ENCODE peak calls at places on chromosomes 16 and 17, in six cellular contexts. O is ascending aorta; G is stimulated activated CD8-positive, alpha-beta memory T cell treated with anti-CD3 and anti-CD28 coated beads, Interleukin-7, amount 100 ng/mL, for 1 hour; F is activated naive CD8-positive, alpha-beta T cell treated with anti-CD3 and anti-CD28 coated beads for 36 hours; X is heart right ventricle; H is WTC11. B is an unnamed sample.

GRCh38 chr17:39755550-39756375 is 18.0 kb downstream of the GRB7 start:
- DNase-seq in O (no peak), G (peak), F (peak), X (no peak), H (no peak), B (no peak)

GRCh38 chr17:72534776-72535175 is 414.0 kb downstream of the SOX9 start:
- DNase-seq in O (no peak), G (no peak), F (no peak), X (no peak), H (no peak), B (no peak)

GRCh38 chr17:43665038-43665386 is 3.3 kb upstream of the MEOX1 start:
- DNase-seq in O (no peak), G (no peak), F (no peak), X (peak), H (peak), B (no peak)

GRCh38 chr16:64440421-64440831 is 681.4 kb downstream of the CDH11 start:
- DNase-seq in O (peak), G (no peak), F (no peak), X (peak), H (no peak), B (no peak)

GRCh38 chr16:77987772-77988171 is 34.6 kb upstream of the CLEC3A start:
- DNase-seq in O (no peak), G (no peak), F (no peak), X (no peak), H (no peak), B (no peak)

GRCh38 chr17:64148699-64149098 is 18.8 kb upstream of the ERN1 start:
- DNase-seq in O (no peak), G (no peak), F (no peak), X (peak), H (no peak), B (no peak)

GRCh38 chr16:66437391-66437945 is 10.4 kb downstream of the BEAN1 start:
- DNase-seq in O (no peak), G (no peak), F (no peak), X (no peak), H (no peak), B (no peak)

GRCh38 chr16:3148256-3149192 is 13.7 kb downstream of the ZNF213 start:
- DNase-seq in O (no peak), G (no peak), F (no peak), X (no peak), H (no peak), B (no peak)

GRCh38 chr17:28901866-28902818 is 737 bp downstream of the DHRS13 start:
- DNase-seq in O (peak), G (no peak), F (peak), X (no peak), H (no peak), B (no peak)

GRCh38 chr17:64441772-64442549 is 7.0 kb upstream of the MILR1 start:
- DNase-seq in O (peak), G (no peak), F (no peak), X (peak), H (no peak), B (no peak)

GRCh38 chr17:39606434-39607056 is 1.2 kb downstream of the NEUROD2 start:
- DNase-seq in O (no peak), G (no peak), F (no peak), X (no peak), H (peak), B (no peak)

GRCh38 chr17:57534863-57535651 is 210.0 kb downstream of the CCDC182 start:
- DNase-seq in O (no peak), G (no peak), F (no peak), X (no peak), H (no peak), B (no peak)

GRCh38 chr16:21214086-21214485 is 2.7 kb upstream of the ZP2 start:
- DNase-seq in O (no peak), G (no peak), F (no peak), X (no peak), H (no peak), B (no peak)

GRCh38 chr16:86498155-86498651 is 12.1 kb upstream of the FOXF1 start:
- DNase-seq in O (no peak), G (no peak), F (no peak), X (no peak), H (no peak), B (no peak)

GRCh38 chr17:43530303-43531081 is 15.6 kb downstream of the ETV4 start:
- DNase-seq in O (peak), G (no peak), F (no peak), X (peak), H (peak), B (no peak)

GRCh38 chr17:68248886-68249872 is 1.3 kb downstream of the AMZ2 start:
- DNase-seq in O (no peak), G (no peak), F (no peak), X (no peak), H (no peak), B (no peak)

GRCh38 chr17:51640108-51640622 is 379.8 kb downstream of the UTP18 start:
- DNase-seq in O (no peak), G (no peak), F (peak), X (no peak), H (peak), B (no peak)

GRCh38 chr17:60139438-60140285 is 10.1 kb upstream of the CA4 start:
- DNase-seq in O (peak), G (peak), F (peak), X (peak), H (peak), B (no peak)

GRCh38 chr16:31487720-31488629 is 5.1 kb downstream of the SLC5A2 start:
- DNase-seq in O (no peak), G (peak), F (peak), X (no peak), H (peak), B (no peak)

GRCh38 chr16:68265078-68265925 is 976 bp downstream of the SLC7A6 start:
- DNase-seq in O (peak), G (no peak), F (peak), X (peak), H (peak), B (peak)

GRCh38 chr16:74775255-74775654 is 635 bp upstream of the FA2H start:
- DNase-seq in O (no peak), G (no peak), F (no peak), X (no peak), H (no peak), B (no peak)

GRCh38 chr17:2214887-2215615 is 88.5 kb downstream of the SMG6 start:
- DNase-seq in O (peak), G (no peak), F (no peak), X (peak), H (no peak), B (no peak)

GRCh38 chr17:77375108-77375507 is 234.3 kb downstream of the SEC14L1 start:
- DNase-seq in O (no peak), G (no peak), F (no peak), X (no peak), H (no peak), B (no peak)

GRCh38 chr16:4859190-4859899 is 12.1 kb downstream of the UBN1 start:
- DNase-seq in O (no peak), G (no peak), F (no peak), X (no peak), H (no peak), B (no peak)

GRCh38 chr16:88287219-88287618 is 95.5 kb upstream of the ZNF469 start:
- DNase-seq in O (no peak), G (no peak), F (no peak), X (no peak), H (no peak), B (no peak)

GRCh38 chr17:77373298-77374169 is 232.8 kb downstream of the SEC14L1 start:
- DNase-seq in O (no peak), G (no peak), F (peak), X (peak), H (peak), B (no peak)

GRCh38 chr16:30186782-30187555 is 3.6 kb downstream of the CORO1A start:
- DNase-seq in O (peak), G (peak), F (peak), X (peak), H (peak), B (no peak)

GRCh38 chr16:85517154-85517553 is 96.0 kb upstream of the GSE1 start:
- DNase-seq in O (no peak), G (no peak), F (no peak), X (no peak), H (no peak), B (no peak)

GRCh38 chr17:47990962-47991731 is 20.2 kb downstream of the CDK5RAP3 start:
- DNase-seq in O (no peak), G (no peak), F (no peak), X (no peak), H (no peak), B (no peak)

GRCh38 chr17:31579265-31579664 is 187.8 kb downstream of the RAB11FIP4 start:
- DNase-seq in O (no peak), G (no peak), F (no peak), X (no peak), H (no peak), B (no peak)

GRCh38 chr17:957856-958421 is 21.6 kb downstream of the NXN start:
- DNase-seq in O (no peak), G (no peak), F (no peak), X (no peak), H (no peak), B (no peak)

GRCh38 chr17:4236456-4236855 is 27.3 kb downstream of the ANKFY1 start:
- DNase-seq in O (no peak), G (no peak), F (no peak), X (no peak), H (no peak), B (no peak)

GRCh38 chr17:79915850-79916430 is 76.7 kb upstream of the CBX4 start:
- DNase-seq in O (no peak), G (no peak), F (no peak), X (peak), H (peak), B (no peak)

GRCh38 chr17:41065829-41066624 is at the start of gene KRTAP2-4:
- DNase-seq in O (no peak), G (no peak), F (no peak), X (no peak), H (no peak), B (no peak)

GRCh38 chr17:74924250-74924948 is at the start of gene OTOP2:
- DNase-seq in O (no peak), G (no peak), F (no peak), X (peak), H (peak), B (no peak)